ENCODE peak calls at places on chromosomes 5 and 9, in ten cellular contexts. H is upper lobe of right lung; G is cardiac muscle cell; F is tibial artery; W is CD8-positive, alpha-beta T cell; S is pancreas; K is mucosa of descending colon; Y is fibroblast of lung; U is stomach; Z is PC-3. O is an unnamed sample. For H3K4me1, the result is how much of the 10 kb centered on the place peaks cover.

GRCh38 chr9:35609820-35610163 is 4.7 kb downstream of the TESK1 start:
- DNase-seq in H (no peak), G (no peak), F (no peak), W (no peak), S (no peak), K (no peak), Y (no peak), U (no peak), Z (no peak), O (no peak)

GRCh38 chr5:103308774-103309173 is 50.2 kb downstream of the MACIR start:
- DNase-seq in H (no peak), G (no peak), F (no peak), W (no peak), S (no peak), K (no peak), Y (no peak), U (no peak), Z (no peak), O (no peak)

GRCh38 chr9:70111042-70111602 is 67.5 kb downstream of the MAMDC2 start:
- DNase-seq in H (peak), G (peak), F (peak), W (peak), S (peak), K (peak), Y (peak), U (peak), Z (peak), O (peak)

GRCh38 chr5:99032234-99033013 is 103.6 kb upstream of the CHD1 start:
- DNase-seq in H (no peak), G (peak), F (peak), W (no peak), S (no peak), K (peak), Y (peak), U (peak), Z (peak), O (peak)

GRCh38 chr9:4850611-4851010 is 57.9 kb downstream of the RCL1 start:
- DNase-seq in H (no peak), G (peak), F (peak), W (no peak), S (no peak), K (no peak), Y (no peak), U (no peak), Z (no peak), O (no peak)

GRCh38 chr9:79701651-79702050 is 129.9 kb downstream of the TLE4 start:
- DNase-seq in H (no peak), G (no peak), F (no peak), W (no peak), S (no peak), K (peak), Y (peak), U (no peak), Z (peak), O (peak)

GRCh38 chr5:42745426-42745825 is 11.2 kb upstream of the CCDC152 start:
- DNase-seq in H (no peak), G (peak), F (no peak), W (no peak), S (no peak), K (peak), Y (no peak), U (no peak), Z (peak), O (no peak)

GRCh38 chr5:42944989-42945388 is 95.1 kb downstream of the ANXA2R start:
- DNase-seq in H (no peak), G (peak), F (no peak), W (no peak), S (no peak), K (no peak), Y (peak), U (no peak), Z (peak), O (no peak)

GRCh38 chr9:131781069-131781468 is 41.2 kb upstream of the RAPGEF1 start:
- DNase-seq in H (no peak), G (peak), F (no peak), W (no peak), S (no peak), K (no peak), Y (peak), U (no peak), Z (no peak), O (no peak)

GRCh38 chr5:102483736-102484135 is 15.1 kb downstream of the SLCO6A1 start:
- DNase-seq in H (no peak), G (peak), F (no peak), W (no peak), S (no peak), K (no peak), Y (peak), U (no peak), Z (peak), O (no peak)

GRCh38 chr9:110744753-110745522 is 76.3 kb downstream of the MUSK start:
- DNase-seq in H (no peak), G (peak), F (peak), W (no peak), S (no peak), K (no peak), Y (peak), U (no peak), Z (peak), O (peak)

GRCh38 chr5:177402271-177403043 is 2.0 kb upstream of the PFN3 start:
- DNase-seq in H (peak), G (peak), F (no peak), W (peak), S (peak), K (peak), Y (peak), U (peak), Z (peak), O (no peak)

GRCh38 chr9:134325096-134325812 is 1.0 kb upstream of the RXRA start:
- DNase-seq in H (peak), G (peak), F (peak), W (no peak), S (peak), K (peak), Y (peak), U (peak), Z (peak), O (no peak)

GRCh38 chr9:76353280-76353679 is 40.9 kb downstream of the RFK start:
- DNase-seq in H (no peak), G (no peak), F (no peak), W (no peak), S (no peak), K (no peak), Y (peak), U (no peak), Z (peak), O (no peak)

GRCh38 chr5:36569456-36569855 is 37.0 kb upstream of the SLC1A3 start:
- DNase-seq in H (no peak), G (peak), F (no peak), W (no peak), S (no peak), K (no peak), Y (peak), U (no peak), Z (no peak), O (no peak)

GRCh38 chr9:134591573-134591981 is 50.0 kb upstream of the COL5A1 start:
- DNase-seq in H (no peak), G (peak), F (peak), W (no peak), S (no peak), K (no peak), Y (peak), U (no peak), Z (no peak), O (peak)

GRCh38 chr9:79526149-79526672 is 45.6 kb upstream of the TLE4 start:
- DNase-seq in H (no peak), G (no peak), F (no peak), W (no peak), S (no peak), K (no peak), Y (no peak), U (no peak), Z (no peak), O (no peak)

GRCh38 chr9:131817627-131818026 is 77.8 kb upstream of the RAPGEF1 start:
- DNase-seq in H (no peak), G (no peak), F (no peak), W (no peak), S (no peak), K (no peak), Y (no peak), U (no peak), Z (no peak), O (no peak)

GRCh38 chr5:152086668-152087067 is 162.0 kb upstream of the GLRA1 start:
- DNase-seq in H (no peak), G (no peak), F (no peak), W (no peak), S (no peak), K (no peak), Y (no peak), U (no peak), Z (peak), O (no peak)

GRCh38 chr5:175872287-175873089 is 1.1 kb downstream of the CPLX2 start:
- DNase-seq in H (no peak), G (no peak), F (no peak), W (no peak), S (no peak), K (no peak), Y (no peak), U (no peak), Z (no peak), O (no peak)

GRCh38 chr5:36744678-36745659 is 131.6 kb upstream of the NIPBL start:
- DNase-seq in H (peak), G (peak), F (peak), W (no peak), S (peak), K (peak), Y (peak), U (peak), Z (peak), O (no peak)

GRCh38 chr9:125361837-125362531 is 100.4 kb downstream of the GAPVD1 start:
- DNase-seq in H (no peak), G (peak), F (no peak), W (no peak), S (no peak), K (peak), Y (no peak), U (no peak), Z (peak), O (no peak)

GRCh38 chr5:109329296-109330252 is 80.2 kb downstream of the PJA2 start:
- DNase-seq in H (no peak), G (peak), F (no peak), W (no peak), S (no peak), K (no peak), Y (peak), U (no peak), Z (peak), O (no peak)

GRCh38 chr9:84573098-84573497 is 96.4 kb upstream of the NTRK2 start:
- DNase-seq in H (no peak), G (no peak), F (no peak), W (no peak), S (no peak), K (no peak), Y (no peak), U (no peak), Z (no peak), O (no peak)

GRCh38 chr9:35828716-35829083 is at the start of gene FAM221B:
- DNase-seq in H (no peak), G (no peak), F (no peak), W (no peak), S (peak), K (no peak), Y (no peak), U (no peak), Z (no peak), O (peak)

GRCh38 chr5:20360243-20360642 is 372.2 kb upstream of the CDH18 start:
- DNase-seq in H (no peak), G (no peak), F (no peak), W (no peak), S (no peak), K (no peak), Y (no peak), U (no peak), Z (no peak), O (no peak)

GRCh38 chr9:18371621-18372020 is 102.3 kb upstream of the ADAMTSL1 start:
- DNase-seq in H (no peak), G (no peak), F (no peak), W (no peak), S (no peak), K (no peak), Y (no peak), U (no peak), Z (no peak), O (no peak)

GRCh38 chr5:121976979-121977378 is 15.2 kb downstream of the SRFBP1 start:
- DNase-seq in H (no peak), G (peak), F (no peak), W (no peak), S (no peak), K (no peak), Y (peak), U (no peak), Z (peak), O (no peak)

GRCh38 chr5:139422307-139422893 is 16.9 kb downstream of the DNAJC18 start:
- DNase-seq in H (no peak), G (peak), F (no peak), W (peak), S (no peak), K (peak), Y (peak), U (no peak), Z (peak), O (peak)

GRCh38 chr5:173139631-173140030 is 4.7 kb upstream of the BNIP1 start:
- DNase-seq in H (no peak), G (no peak), F (no peak), W (no peak), S (no peak), K (no peak), Y (no peak), U (peak), Z (no peak), O (no peak)

GRCh38 chr5:153350192-153350883 is 140.1 kb upstream of the GRIA1 start:
- DNase-seq in H (no peak), G (no peak), F (no peak), W (no peak), S (no peak), K (no peak), Y (no peak), U (no peak), Z (no peak), O (no peak)

GRCh38 chr9:96620832-96621269 is 1.2 kb upstream of the CDC14B start:
- DNase-seq in H (no peak), G (no peak), F (no peak), W (no peak), S (no peak), K (no peak), Y (no peak), U (no peak), Z (no peak), O (no peak)

GRCh38 chr9:96619109-96619435 is 571 bp downstream of the CDC14B start:
- DNase-seq in H (no peak), G (no peak), F (no peak), W (no peak), S (peak), K (peak), Y (no peak), U (no peak), Z (no peak), O (no peak)

GRCh38 chr9:96620155-96620514 is 492 bp upstream of the CDC14B start:
- DNase-seq in H (no peak), G (no peak), F (no peak), W (no peak), S (no peak), K (no peak), Y (no peak), U (no peak), Z (no peak), O (no peak)

GRCh38 chr9:96618209-96619108 is 1.2 kb downstream of the CDC14B start:
- DNase-seq in H (peak), G (peak), F (peak), W (no peak), S (peak), K (peak), Y (peak), U (peak), Z (peak), O (peak)

GRCh38 chr9:96619491-96620154 is at the start of gene CDC14B:
- DNase-seq in H (peak), G (peak), F (peak), W (peak), S (peak), K (peak), Y (peak), U (peak), Z (peak), O (peak)
- TF ChIP-seq CTCF in H (no peak), G (no peak), F (no peak), W (no peak), S (no peak), K (no peak), Y (peak), U (peak), Z (no peak), O (no peak)

GRCh38 chr5:81244451-81244850 is 11.3 kb downstream of the CKMT2 start:
- DNase-seq in H (no peak), G (no peak), F (no peak), W (no peak), S (no peak), K (no peak), Y (no peak), U (no peak), Z (no peak), O (no peak)
- H3K4me3 ChIP-seq in H (no peak), G (no peak), F (no peak), W (no peak), S (no peak), K (no peak), Y (no peak), U (no peak), Z (no peak), O (no peak)

GRCh38 chr9:114507726-114508125 is 2.5 kb upstream of the WHRN start:
- DNase-seq in H (no peak), G (peak), F (no peak), W (no peak), S (no peak), K (peak), Y (no peak), U (no peak), Z (peak), O (no peak)
- H3K4me1 ChIP-seq in H (under half), G (under half), F (under half), W (under half), S (under half), K (under half), Y (under half), U (under half), Z (under half), O (under half)

DNA sequence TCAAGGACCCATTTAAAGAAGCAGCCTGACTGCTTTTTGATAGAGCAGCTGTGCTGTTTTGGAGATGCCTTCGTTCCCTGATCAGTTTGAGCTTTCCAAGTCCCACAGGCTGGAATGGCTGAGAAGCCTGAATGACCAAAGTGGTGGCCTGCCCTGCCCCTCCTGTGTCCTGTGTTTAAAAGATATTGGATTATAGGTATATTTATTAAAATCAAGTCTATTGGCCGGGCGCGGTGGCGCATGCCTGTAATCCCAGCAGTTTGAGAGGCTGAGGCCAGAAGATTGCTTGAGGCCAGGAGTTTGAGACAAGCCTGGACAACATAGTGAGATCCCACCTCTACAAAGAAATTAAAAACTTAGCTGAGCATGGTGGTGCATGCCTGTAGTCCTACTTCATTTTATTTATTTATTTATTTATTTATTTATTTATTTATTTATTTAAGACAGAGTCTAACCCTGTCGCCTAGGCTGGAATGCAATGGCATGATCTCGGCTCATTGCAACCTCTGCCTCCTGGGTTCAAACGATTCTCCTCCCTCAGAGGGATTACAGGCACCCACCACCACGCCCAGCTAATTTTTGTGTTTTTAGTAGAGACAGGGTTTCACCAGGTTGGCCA is 87.7 kb downstream of the CACNA1B start:
- DNase-seq in H (peak), G (no peak), F (no peak), W (no peak), S (no peak), K (no peak), Y (no peak), U (peak), Z (no peak), O (no peak)
- TF ChIP-seq CTCF in H (no peak), G (no peak), F (no peak), W (no peak), S (no peak), K (no peak), Y (no peak), U (no peak), Z (no peak), O (no peak)

DNA sequence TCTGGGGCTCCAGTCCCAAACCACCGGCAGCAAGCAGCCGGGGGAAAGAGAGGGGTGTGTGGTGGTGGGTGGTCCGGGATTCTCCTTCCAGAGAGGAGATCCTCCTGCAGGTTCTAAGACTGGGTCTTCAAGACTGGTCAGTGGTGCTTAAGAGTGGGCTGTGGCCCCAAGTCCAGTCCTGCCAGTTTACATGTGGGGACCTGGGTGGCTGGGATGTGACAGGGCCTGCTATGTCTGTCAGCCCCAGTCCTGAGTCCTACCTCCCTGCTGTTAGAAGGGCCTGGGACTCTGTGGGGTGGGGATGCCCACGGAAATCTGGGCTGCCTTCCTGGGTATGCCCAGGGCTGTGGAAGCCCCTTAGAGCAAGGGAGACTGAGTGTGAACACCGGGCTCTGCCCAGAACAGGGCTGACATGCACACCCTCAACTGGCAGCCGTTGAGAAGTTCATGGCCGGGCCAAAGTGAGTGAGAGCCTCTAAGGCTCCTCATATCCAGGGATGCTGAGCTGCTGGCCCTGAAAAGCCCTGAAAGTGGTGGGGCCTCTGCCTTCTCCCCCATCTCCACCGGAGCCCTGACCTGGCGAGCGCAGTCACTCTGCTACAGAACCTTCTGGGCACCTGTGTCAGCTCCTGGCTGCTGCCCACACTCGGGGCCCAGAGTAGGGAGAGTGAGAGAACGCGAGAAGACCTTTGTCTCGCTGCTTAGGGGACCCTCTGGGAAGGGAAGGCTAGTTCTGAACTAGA is 1.7 kb downstream of the PHF2 start:
- DNase-seq in H (no peak), G (no peak), F (peak), W (no peak), S (no peak), K (no peak), Y (no peak), U (peak), Z (no peak), O (no peak)
- H3K4me3 ChIP-seq in H (peak), G (peak), F (peak), W (peak), S (peak), K (no peak), Y (peak), U (peak), Z (peak), O (peak)

GRCh38 chr9:38066167-38066906 is 2.7 kb downstream of the SHB start:
- DNase-seq in H (peak), G (no peak), F (no peak), W (no peak), S (no peak), K (peak), Y (no peak), U (no peak), Z (peak), O (no peak)

GRCh38 chr9:38063363-38063707 is 5.7 kb downstream of the SHB start:
- DNase-seq in H (peak), G (no peak), F (no peak), W (no peak), S (no peak), K (no peak), Y (no peak), U (no peak), Z (no peak), O (no peak)

GRCh38 chr9:38065369-38066075 is 3.5 kb downstream of the SHB start:
- DNase-seq in H (peak), G (no peak), F (no peak), W (no peak), S (no peak), K (no peak), Y (no peak), U (no peak), Z (no peak), O (no peak)

GRCh38 chr9:38066907-38067610 is 2.0 kb downstream of the SHB start:
- DNase-seq in H (peak), G (peak), F (peak), W (no peak), S (peak), K (peak), Y (peak), U (peak), Z (peak), O (peak)

GRCh38 chr9:38064842-38065368 is 4.1 kb downstream of the SHB start:
- DNase-seq in H (peak), G (no peak), F (no peak), W (no peak), S (no peak), K (no peak), Y (no peak), U (no peak), Z (no peak), O (no peak)
- H3K4me1 ChIP-seq in H (under half), G (under half), F (half or more), W (under half), S (under half), K (under half), Y (under half), U (half or more), Z (under half), O (under half)

O was measured in ascending aorta.